ENCODE peak calls at places on chromosomes 2 and 18, in four cellular contexts. K is HCT116, S is SK-N-SH, N is A549. R is an unnamed sample.

GRCh38 chr2:3730646-3731045 is 27.3 kb downstream of the DCDC2C start:
- DNase-seq in S (no peak), K (no peak), N (peak), R (no peak)

GRCh38 chr18:70335892-70336726 is 47.3 kb downstream of the SOCS6 start:
- DNase-seq in S (no peak), K (no peak), N (peak), R (no peak)

GRCh38 chr2:128281852-128282245 is 36.8 kb downstream of the HS6ST1 start:
- DNase-seq in N (no peak), K (no peak), S (no peak), R (no peak)

GRCh38 chr2:10908195-10908594 is 3.5 kb upstream of the KCNF1 start:
- DNase-seq in S (no peak), N (no peak), K (no peak), R (no peak)

GRCh38 chr2:164898475-164898874 is 56.9 kb downstream of the SLC38A11 start:
- DNase-seq in K (no peak), N (peak), S (no peak), R (no peak)

GRCh38 chr2:84832772-84833461 is 48.0 kb downstream of the TRABD2A start:
- DNase-seq in S (no peak), N (no peak), K (no peak), R (no peak)

GRCh38 chr2:27932396-27932795 is 41.9 kb downstream of the BABAM2 start:
- DNase-seq in S (no peak), K (peak), N (peak), R (peak)

GRCh38 chr2:135825131-135825854 is 11.7 kb downstream of the LCT start:
- DNase-seq in K (no peak), N (no peak), S (no peak), R (no peak)

GRCh38 chr2:156394033-156394741 is 42.0 kb upstream of the GPD2 start:
- DNase-seq in S (peak), N (no peak), K (no peak), R (no peak)

GRCh38 chr2:109510136-109511028 is 103.4 kb downstream of the SEPTIN10 start:
- DNase-seq in S (peak), N (peak), K (peak), R (peak)

GRCh38 chr18:50203801-50204604 is 9.1 kb upstream of the MYO5B start:
- DNase-seq in N (peak), K (peak), S (peak), R (no peak)

GRCh38 chr18:14942275-14942674 is 194.3 kb downstream of the ANKRD30B start:
- DNase-seq in S (no peak), N (no peak), K (no peak), R (no peak)

GRCh38 chr2:171847627-171848026 is 46.4 kb downstream of the SLC25A12 start:
- DNase-seq in S (no peak), N (no peak), K (no peak), R (no peak)

GRCh38 chr2:28982381-28982950 is 1.4 kb downstream of the TOGARAM2 start:
- DNase-seq in S (peak), N (no peak), K (no peak), R (no peak)

GRCh38 chr18:8324343-8325065 is 284.7 kb upstream of the RAB12 start:
- DNase-seq in S (no peak), K (no peak), N (no peak), R (no peak)

GRCh38 chr2:11377915-11378649 is 33.6 kb upstream of the ROCK2 start:
- DNase-seq in S (no peak), N (no peak), K (no peak), R (no peak)

GRCh38 chr2:189901664-189902063 is 117.4 kb downstream of the PMS1 start:
- DNase-seq in S (no peak), K (no peak), N (no peak), R (no peak)

DNA sequence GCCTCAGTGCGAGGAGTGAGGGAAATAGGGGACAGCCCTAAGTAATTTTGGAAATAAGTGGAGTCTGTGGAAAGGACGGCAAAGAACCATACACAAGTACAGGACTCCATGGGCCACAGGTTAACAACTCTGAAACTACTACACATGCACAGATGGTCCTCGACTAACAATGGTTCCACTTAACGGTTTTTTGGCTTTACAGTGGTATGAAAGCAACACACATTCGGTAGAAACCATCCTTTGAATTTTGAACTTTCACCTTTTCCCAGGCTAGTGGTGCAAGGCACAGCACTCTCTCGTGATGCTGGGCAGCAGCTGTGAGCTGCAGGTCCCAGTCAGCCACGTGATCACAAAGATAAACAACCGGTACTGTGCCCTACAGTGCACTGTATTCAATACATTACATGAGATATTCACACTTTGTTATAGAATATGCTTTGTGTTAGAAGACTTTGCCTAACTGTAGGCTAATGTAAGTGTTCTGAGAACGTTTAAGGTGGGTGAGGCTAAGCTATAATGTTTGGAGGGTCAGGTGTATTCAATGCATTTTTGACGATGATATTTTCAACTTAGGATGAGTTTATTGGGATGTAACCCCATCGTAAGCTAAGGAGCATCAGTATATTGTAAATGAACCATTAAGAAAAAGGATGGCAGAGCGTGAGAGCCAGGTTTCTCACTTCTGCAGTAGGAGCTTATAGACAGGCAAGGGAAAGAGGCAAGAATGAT is 44.6 kb downstream of the TBC1D8 start:
- DNase-seq in S (no peak), N (no peak), K (no peak), R (no peak)
- TF ChIP-seq REST in S (no peak), N (no peak), K (no peak), R (no peak)

DNA sequence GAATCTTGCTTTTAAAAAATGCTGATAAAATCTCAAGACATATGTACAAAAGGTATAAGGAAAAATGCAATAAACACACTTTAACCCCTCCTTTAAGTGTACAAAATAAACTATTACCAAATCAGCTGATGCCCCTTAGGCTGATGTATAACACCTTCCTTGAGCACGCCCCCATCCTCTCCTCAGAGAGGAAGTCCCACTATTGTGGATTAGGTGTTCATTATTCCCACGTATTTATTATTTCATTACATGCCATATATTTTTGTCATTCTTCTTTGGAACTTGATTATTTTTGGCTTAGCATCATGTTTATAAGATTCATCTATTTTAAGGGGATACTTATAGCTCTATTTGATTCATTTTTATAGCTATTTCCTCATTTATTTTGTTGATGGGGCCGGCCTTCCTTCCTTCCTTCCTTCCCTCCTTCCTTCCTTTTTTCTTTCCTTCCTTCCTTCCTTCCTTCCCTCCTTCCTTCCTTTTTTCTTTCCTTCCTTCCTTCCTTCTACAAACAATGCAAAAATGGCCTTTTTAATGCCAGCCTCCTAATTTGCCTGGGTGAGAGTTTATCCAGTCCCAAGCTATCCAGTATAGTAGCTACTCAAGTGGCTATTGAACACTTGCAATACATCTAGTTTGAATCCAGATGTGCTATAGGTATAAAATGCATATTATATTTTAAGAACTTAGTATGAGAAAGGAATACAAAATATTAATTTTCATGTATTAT is 4.0 kb downstream of the SERPINB13 start:
- DNase-seq in S (no peak), K (no peak), N (no peak), R (no peak)
- TF ChIP-seq REST in S (no peak), K (no peak), N (no peak), R (no peak)

DNA sequence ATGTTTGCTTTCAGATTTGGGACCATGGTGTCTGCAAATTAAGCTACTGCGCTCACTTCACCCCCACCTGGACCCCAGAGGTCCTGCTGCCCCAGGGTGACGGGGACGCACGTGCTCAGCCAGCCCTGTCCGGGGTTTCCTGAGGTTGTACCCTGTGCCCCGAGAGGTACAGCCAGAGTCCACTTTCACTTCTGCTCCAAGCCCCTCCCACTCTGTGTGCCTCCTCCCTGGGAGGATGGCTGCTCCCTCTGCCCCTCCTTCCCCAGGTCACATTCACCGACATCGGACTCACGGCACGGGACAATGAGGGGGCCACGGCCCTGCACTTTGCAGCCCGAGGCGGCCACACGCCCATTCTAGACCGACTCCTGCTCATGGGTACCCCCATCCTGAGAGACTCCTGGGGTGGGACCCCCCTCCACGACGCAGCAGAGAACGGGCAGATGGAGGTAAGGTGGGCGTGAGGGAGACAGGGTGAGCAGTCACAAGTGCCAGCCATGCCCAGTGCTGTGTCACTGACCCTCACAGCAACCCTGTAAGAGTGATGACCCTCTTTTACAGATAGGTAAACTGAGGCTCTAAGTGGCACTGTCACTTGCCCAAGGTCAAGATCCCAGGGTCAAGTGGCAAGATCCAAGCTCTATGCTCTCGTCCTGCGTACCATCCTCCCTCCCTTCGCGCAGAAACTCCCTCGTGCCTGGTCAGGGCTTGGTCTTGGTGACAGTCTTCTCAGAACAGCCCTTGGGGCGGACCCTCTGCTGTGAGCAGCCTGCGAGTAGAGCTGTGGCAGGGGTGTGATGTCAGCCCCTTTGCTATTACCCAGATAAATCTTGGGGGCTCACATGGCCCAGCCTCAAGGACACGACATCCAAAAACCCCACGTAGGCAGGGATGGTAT is 7.6 kb downstream of the ESPNL start:
- DNase-seq in K (no peak), S (peak), N (no peak), R (no peak)
- TF ChIP-seq REST in K (no peak), S (no peak), N (no peak), R (no peak)

GRCh38 chr2:16546128-16546754 is 119.4 kb downstream of the CYRIA start:
- DNase-seq in N (peak), S (no peak), K (no peak), R (no peak)
- TF ChIP-seq REST in N (peak), S (peak), K (peak), R (peak)

GRCh38 chr2:207341816-207342215 is 176.1 kb upstream of the KLF7 start:
- DNase-seq in N (no peak), S (no peak), K (no peak), R (no peak)

GRCh38 chr2:207338610-207339009 is 172.9 kb upstream of the KLF7 start:
- DNase-seq in N (no peak), S (no peak), K (no peak), R (no peak)

GRCh38 chr2:207337234-207338219 is 171.8 kb upstream of the KLF7 start:
- DNase-seq in K (peak), N (peak), S (no peak), R (no peak)

GRCh38 chr2:207338220-207338607 is 172.5 kb upstream of the KLF7 start:
- DNase-seq in S (no peak), N (no peak), K (no peak), R (no peak)

DNA sequence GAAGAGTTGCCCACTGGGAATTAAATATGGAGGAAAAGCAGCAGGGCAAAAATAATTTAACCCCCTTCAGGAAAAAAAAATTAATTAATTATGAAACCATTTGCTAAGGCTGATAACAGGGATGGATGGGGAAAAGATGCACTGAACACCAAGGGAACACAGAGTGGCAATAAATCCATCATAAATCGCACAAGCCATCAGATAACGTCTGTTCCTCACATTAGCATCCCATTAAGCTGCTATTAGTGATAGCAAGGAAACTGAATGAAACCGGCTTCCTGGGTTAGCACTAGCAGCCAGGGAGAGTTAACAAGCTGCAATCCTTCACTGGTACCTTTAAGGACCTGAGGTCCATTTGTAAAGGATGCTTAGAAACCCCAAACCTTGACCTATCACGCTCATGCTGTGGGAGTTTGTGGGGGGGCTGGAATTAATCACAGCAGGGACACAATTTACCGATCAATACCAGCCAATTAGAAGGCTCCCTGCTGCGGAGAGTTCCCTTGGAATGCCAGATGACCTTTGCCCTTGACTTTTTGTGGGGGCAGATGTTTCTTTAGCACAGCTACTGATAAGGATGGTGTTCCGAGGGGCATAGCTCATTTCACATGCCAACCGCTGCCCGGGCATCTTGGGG is 175.5 kb upstream of the KLF7 start:
- DNase-seq in K (no peak), N (no peak), S (peak), R (no peak)
- TF ChIP-seq REST in K (no peak), N (no peak), S (no peak), R (no peak)

GRCh38 chr18:21112543-21113105 is 1.0 kb upstream of the ROCK1 start:
- DNase-seq in N (no peak), S (peak), K (no peak), R (no peak)

GRCh38 chr18:21111351-21112139 is at the start of gene ROCK1:
- DNase-seq in N (peak), K (peak), S (peak), R (peak)

GRCh38 chr18:21109936-21110666 is 1.5 kb downstream of the ROCK1 start:
- DNase-seq in N (no peak), S (no peak), K (no peak), R (no peak)

GRCh38 chr18:21110667-21111350 is 804 bp downstream of the ROCK1 start:
- DNase-seq in K (no peak), S (peak), N (peak), R (no peak)

GRCh38 chr18:21112140-21112473 is 494 bp upstream of the ROCK1 start:
- DNase-seq in S (no peak), K (no peak), N (no peak), R (no peak)
- TF ChIP-seq REST in S (no peak), K (no peak), N (no peak), R (no peak)

R was measured in Panc1.